ENCODE peak calls at places on chromosomes 13 and 19, in four cellular contexts. Y is ascending aorta; R is CD8-positive, alpha-beta T cell; P is right lobe of liver. I is an unnamed sample.
A peak's percentile ranks its signal among the peaks of the same experiment; 100 is the strongest.

GRCh38 chr19:1053176-1054101 is 13.5 kb upstream of the ARHGAP45 start:
- DNase-seq in Y (no peak), R (no peak), P (no peak), I (no peak)

GRCh38 chr13:43730642-43731041 is 56.1 kb downstream of the ENOX1 start:
- DNase-seq in Y (no peak), R (no peak), P (no peak), I (no peak)

GRCh38 chr19:6464070-6464873 is at the start of gene CRB3:
- DNase-seq in Y (no peak), R (peak; percentile 68), P (peak; percentile 93), I (peak; percentile 93)

GRCh38 chr13:79631260-79631659 is 150.3 kb downstream of the NDFIP2 start:
- DNase-seq in Y (no peak), R (no peak), P (no peak), I (peak; percentile 65)

GRCh38 chr19:9073806-9074205 is 13.1 kb upstream of the OR1M1 start:
- DNase-seq in Y (no peak), R (no peak), P (no peak), I (no peak)

GRCh38 chr13:49437705-49438104 is 6.2 kb downstream of the CAB39L start:
- DNase-seq in Y (no peak), R (no peak), P (no peak), I (no peak)

GRCh38 chr19:1513492-1514294 is 874 bp upstream of the ADAMTSL5 start:
- DNase-seq in Y (no peak), R (peak; percentile 76), P (peak; percentile 68), I (no peak)

GRCh38 chr19:42450314-42450934 is 7.7 kb upstream of the CXCL17 start:
- DNase-seq in Y (peak; percentile 85), R (peak; percentile 76), P (peak; percentile 92), I (peak; percentile 88)

GRCh38 chr19:4061683-4062575 is 4.8 kb downstream of the ZBTB7A start:
- DNase-seq in Y (no peak), R (no peak), P (peak; percentile 81), I (peak; percentile 78)

GRCh38 chr13:107866666-107867623 is 348.4 kb downstream of the LIG4 start:
- DNase-seq in Y (no peak), R (no peak), P (no peak), I (no peak)

DNA sequence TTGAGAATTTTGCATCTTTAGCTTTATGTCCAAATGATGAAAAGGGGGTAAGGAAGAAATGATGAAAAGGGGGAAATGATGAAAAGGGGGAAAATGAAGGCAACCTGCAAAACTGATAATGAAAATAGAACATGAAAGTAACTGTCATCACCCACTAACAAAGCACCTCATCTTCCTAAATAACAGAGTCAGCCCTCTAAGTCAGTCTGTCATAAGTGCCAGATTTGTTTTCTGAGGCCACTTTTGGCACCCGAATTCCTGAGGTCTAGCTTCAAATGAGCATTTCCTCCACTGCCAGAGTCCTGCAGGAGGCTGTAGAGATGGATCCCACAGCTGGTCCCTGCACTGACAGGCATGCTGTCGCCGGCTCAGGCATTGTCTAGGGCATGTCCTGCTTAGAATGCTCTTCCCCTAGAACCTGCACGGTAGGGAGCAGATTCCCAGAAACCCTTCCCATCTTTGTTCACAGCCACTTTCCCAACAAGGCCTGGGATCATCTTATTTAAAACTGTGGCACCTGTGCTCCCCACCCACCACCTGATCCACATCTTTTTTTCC is 25.3 kb downstream of the RAP2A start:
- DNase-seq in Y (no peak), R (no peak), P (no peak), I (no peak)
- H3K4me3 ChIP-seq in Y (no peak overlapping the region), R (no peak overlapping the region), P (no peak overlapping the region), I (no peak overlapping the region)

GRCh38 chr13:84867246-84867645 is 932.0 kb downstream of the SLITRK6 start:
- DNase-seq in Y (no peak), R (no peak), P (no peak), I (no peak)

GRCh38 chr13:84873951-84874350 is 925.3 kb downstream of the SLITRK6 start:
- DNase-seq in Y (no peak), R (no peak), P (no peak), I (no peak)

GRCh38 chr13:84864341-84864740 is 934.9 kb downstream of the SLITRK6 start:
- DNase-seq in Y (no peak), R (no peak), P (no peak), I (no peak)

GRCh38 chr13:84870190-84870589 is 929.0 kb downstream of the SLITRK6 start:
- DNase-seq in Y (no peak), R (no peak), P (no peak), I (no peak)
- TF ChIP-seq CTCF in Y (no peak), R (no peak), P (no peak), I (no peak)

DNA sequence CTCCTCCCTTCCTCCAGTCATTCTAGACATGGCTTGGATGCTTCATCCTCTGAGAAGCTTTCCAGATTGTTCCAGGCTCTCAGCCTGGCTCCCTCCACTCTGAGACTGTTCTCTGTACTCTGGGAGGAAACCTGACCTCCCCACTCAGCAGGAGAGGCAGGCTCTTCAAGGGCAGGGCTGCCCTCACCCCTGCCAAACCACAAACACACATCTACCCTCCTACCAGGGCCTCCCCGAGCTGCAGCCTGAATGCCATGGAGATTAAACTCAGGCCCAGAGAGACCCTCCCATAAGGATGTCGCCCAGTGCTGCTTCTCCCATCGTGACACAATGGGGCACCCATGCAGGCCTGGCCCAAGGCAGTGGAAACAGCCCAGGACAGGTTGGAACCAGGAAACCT is 16.2 kb downstream of the NUMBL start:
- DNase-seq in Y (no peak), R (no peak), P (no peak), I (no peak)
- H3K27ac ChIP-seq in Y (peak overlapping the region; percentile 5), R (no peak overlapping the region), P (no peak overlapping the region), I (peak overlapping the region; percentile 5)

DNA sequence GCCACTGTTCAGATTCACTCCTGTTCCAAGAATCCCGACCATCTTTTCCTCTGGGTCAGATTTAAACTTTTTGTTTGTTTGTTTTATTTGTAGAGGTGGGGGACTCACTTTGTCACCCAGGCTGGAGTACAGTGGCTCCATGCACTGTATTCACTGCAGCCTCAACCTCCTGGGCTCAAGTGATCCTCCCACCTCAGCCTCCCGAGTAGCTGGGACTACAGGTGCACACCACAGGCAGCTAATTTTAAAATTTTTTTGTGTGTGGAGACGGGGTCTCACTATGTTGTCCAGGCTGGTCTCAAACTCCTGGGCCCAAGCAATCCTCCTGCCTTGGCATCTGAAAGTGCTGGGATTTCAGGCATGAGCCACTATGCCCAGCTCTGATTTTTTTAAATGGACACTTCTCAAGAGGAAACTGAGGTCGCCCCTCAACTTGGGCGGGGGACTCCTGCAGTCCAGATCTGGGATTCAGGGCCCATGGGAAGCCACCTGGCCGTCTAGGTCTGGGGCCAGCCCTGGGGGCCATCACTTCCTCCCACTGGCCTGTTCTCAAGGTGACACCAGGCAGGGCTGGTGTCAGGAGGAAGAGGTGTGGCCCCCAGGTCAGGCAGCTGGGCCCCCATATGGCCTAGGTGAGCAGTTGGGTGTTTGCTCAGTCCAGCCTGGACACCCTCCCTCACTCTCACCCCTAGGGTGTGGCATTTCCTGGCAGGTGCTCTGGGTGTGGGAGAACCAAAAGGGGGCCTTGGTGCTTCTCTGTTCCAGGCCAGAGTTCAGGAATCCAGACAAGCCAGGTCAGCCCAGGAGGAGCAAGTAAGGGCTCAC is 1.3 kb downstream of the B3GNT3 start:
- DNase-seq in Y (no peak), R (no peak), P (no peak), I (no peak)
- H3K4me3 ChIP-seq in Y (no peak overlapping the region), R (no peak overlapping the region), P (no peak overlapping the region), I (no peak overlapping the region)

GRCh38 chr13:38582133-38582532 is 104.7 kb upstream of the FREM2 start:
- DNase-seq in Y (no peak), R (no peak), P (no peak), I (no peak)
- TF ChIP-seq CTCF in Y (no peak), R (no peak), P (peak; percentile 42), I (no peak)

GRCh38 chr13:64992314-64992713 is 2237.8 kb downstream of the PCDH9 start:
- DNase-seq in Y (no peak), R (no peak), P (no peak), I (no peak)
- H3K27ac ChIP-seq in Y (no peak overlapping the region), R (no peak overlapping the region), P (no peak overlapping the region), I (no peak overlapping the region)

I was measured in breast epithelium.